ENCODE peak calls at places on chromosomes 13 and 19, in four cellular contexts. H is K562, A is GM12878, B is HL-60. X is an unnamed sample.

GRCh38 chr19:9785367-9786331 is 17.1 kb upstream of the ZNF846 start:
- DNase-seq in H (peak; percentile 96), A (peak; percentile 67), B (peak; percentile 60), X (peak; percentile 85)

GRCh38 chr19:50739132-50739746 is 16.1 kb downstream of the CLEC11A start:
- DNase-seq in H (no peak), A (no peak), B (no peak), X (no peak)

GRCh38 chr13:53200498-53201453 is 172.2 kb downstream of the OLFM4 start:
- DNase-seq in H (no peak), A (no peak), B (no peak), X (no peak)

GRCh38 chr19:44876930-44877530 is 14.0 kb upstream of the TOMM40 start:
- DNase-seq in H (no peak), A (no peak), B (peak; percentile 67), X (no peak)

GRCh38 chr13:31119966-31120733 is 41.6 kb downstream of the HSPH1 start:
- DNase-seq in H (no peak), A (no peak), B (no peak), X (no peak)

GRCh38 chr13:51556740-51557139 is 27.5 kb upstream of the WDFY2 start:
- DNase-seq in H (no peak), A (no peak), B (no peak), X (no peak)

GRCh38 chr19:10238172-10238783 is 7.1 kb upstream of the S1PR2 start:
- DNase-seq in H (no peak), A (no peak), B (peak; percentile 30), X (no peak)

GRCh38 chr19:56403764-56404704 is at the start of gene ZNF583:
- DNase-seq in H (peak; percentile 96), A (peak; percentile 60), B (peak; percentile 89), X (peak; percentile 88)

GRCh38 chr19:5489511-5489910 is 34.3 kb downstream of the ZNRF4 start:
- DNase-seq in H (no peak), A (no peak), B (no peak), X (no peak)

GRCh38 chr19:28208745-28209144 is 1004.2 kb downstream of the UQCRFS1 start:
- DNase-seq in H (no peak), A (no peak), B (peak; percentile 9), X (no peak)

GRCh38 chr19:5588441-5588840 is 20.7 kb upstream of the TINCR start:
- DNase-seq in H (no peak), A (no peak), B (no peak), X (no peak)

GRCh38 chr13:28607187-28607955 is 51.6 kb upstream of the POMP start:
- DNase-seq in H (no peak), A (peak; percentile 12), B (no peak), X (no peak)

GRCh38 chr13:75181906-75182305 is 300.1 kb downstream of the TBC1D4 start:
- DNase-seq in H (no peak), A (no peak), B (no peak), X (no peak)

GRCh38 chr19:11279505-11280236 is 16.3 kb upstream of the TSPAN16 start:
- DNase-seq in H (no peak), A (peak; percentile 86), B (peak; percentile 85), X (no peak)

GRCh38 chr13:28250542-28250941 is 112.2 kb downstream of the PAN3 start:
- DNase-seq in H (no peak), A (no peak), B (no peak), X (no peak)

GRCh38 chr13:93882086-93882651 is 597.3 kb downstream of the DCT start:
- DNase-seq in H (no peak), A (no peak), B (no peak), X (no peak)

GRCh38 chr19:40612831-40613668 is 11.9 kb downstream of the LTBP4 start:
- DNase-seq in H (peak; percentile 89), A (no peak), B (no peak), X (no peak)

GRCh38 chr13:105442941-105443340 is 1092.5 kb downstream of the EFNB2 start:
- DNase-seq in H (no peak), A (no peak), B (no peak), X (no peak)

GRCh38 chr19:35045667-35046300 is 4.3 kb downstream of the HPN start:
- DNase-seq in H (peak; percentile 52), A (peak; percentile 16), B (peak; percentile 77), X (peak; percentile 83)

GRCh38 chr19:33290956-33291622 is 11.2 kb downstream of the CEBPA start:
- DNase-seq in H (no peak), A (no peak), B (no peak), X (no peak)

GRCh38 chr19:12617646-12618045 is 6.9 kb downstream of the ZNF791 start:
- DNase-seq in H (no peak), A (no peak), B (no peak), X (no peak)
- TF ChIP-seq SPI1 in H (no peak), A (no peak), B (no peak), X (no peak)

DNA sequence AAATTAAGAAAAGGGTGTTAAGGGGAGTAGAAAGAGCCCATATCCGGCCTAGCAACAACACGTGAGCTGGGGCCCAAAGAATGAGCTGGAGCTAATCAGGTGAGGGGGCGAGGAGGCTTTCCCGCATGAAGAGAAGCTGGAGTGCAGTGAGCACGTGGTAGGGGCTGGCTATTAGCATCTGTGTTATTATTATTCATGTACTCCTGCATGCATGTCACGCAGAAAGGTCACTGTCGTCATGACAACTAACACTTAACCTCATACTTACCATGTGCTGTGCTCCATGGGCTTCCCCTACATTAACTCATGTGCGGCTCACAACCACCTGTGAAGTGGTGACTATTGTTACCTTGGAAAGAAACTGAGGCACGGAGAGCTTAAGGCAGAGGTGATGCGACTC is 227.6 kb upstream of the UBL3 start:
- DNase-seq in H (no peak), A (no peak), B (no peak), X (no peak)
- TF ChIP-seq SPI1 in H (no peak), A (no peak), B (no peak), X (no peak)

GRCh38 chr13:19052931-19053330 is 128.7 kb downstream of the TUBA3C start:
- DNase-seq in H (no peak), A (no peak), B (no peak), X (no peak)
- TF ChIP-seq SPI1 in H (no peak), A (no peak), B (no peak), X (no peak)

GRCh38 chr19:17871878-17872250 is at the start of gene SLC5A5:
- DNase-seq in H (no peak), A (no peak), B (no peak), X (no peak)

GRCh38 chr19:17874423-17875135 is 2.8 kb downstream of the SLC5A5 start:
- DNase-seq in H (no peak), A (no peak), B (no peak), X (no peak)

GRCh38 chr19:17873661-17874422 is 2.1 kb downstream of the SLC5A5 start:
- DNase-seq in H (peak; percentile 98), A (no peak), B (no peak), X (peak; percentile 90)

GRCh38 chr19:17871032-17871877 is 490 bp upstream of the SLC5A5 start:
- DNase-seq in H (no peak), A (no peak), B (no peak), X (no peak)

DNA sequence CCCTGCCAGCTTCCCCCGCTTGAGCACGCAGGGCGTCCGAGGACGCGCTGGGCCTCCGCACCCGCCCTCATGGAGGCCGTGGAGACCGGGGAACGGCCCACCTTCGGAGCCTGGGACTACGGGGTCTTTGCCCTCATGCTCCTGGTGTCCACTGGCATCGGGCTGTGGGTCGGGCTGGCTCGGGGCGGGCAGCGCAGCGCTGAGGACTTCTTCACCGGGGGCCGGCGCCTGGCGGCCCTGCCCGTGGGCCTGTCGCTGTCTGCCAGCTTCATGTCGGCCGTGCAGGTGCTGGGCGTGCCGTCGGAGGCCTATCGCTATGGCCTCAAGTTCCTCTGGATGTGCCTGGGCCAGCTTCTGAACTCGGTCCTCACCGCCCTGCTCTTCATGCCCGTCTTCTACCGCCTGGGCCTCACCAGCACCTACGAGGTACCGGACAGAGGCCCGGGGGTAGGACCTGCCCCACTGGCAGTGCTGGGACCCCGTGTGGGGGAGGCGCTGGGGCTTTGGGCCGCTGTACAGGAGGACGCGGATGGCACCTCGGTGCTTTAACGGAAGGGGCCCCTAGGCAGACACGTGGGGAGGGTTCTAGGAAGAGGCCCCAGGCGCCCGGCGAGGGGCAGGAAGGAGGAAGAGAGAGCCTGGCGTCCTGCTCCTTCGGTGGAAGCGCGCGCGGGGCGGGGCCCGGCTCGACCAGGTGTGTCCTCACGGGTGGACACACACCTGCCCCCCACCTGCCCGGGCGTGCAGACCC is 681 bp downstream of the SLC5A5 start:
- DNase-seq in H (no peak), A (no peak), B (no peak), X (no peak)
- TF ChIP-seq SPI1 in H (no peak), A (no peak), B (no peak), X (no peak)

GRCh38 chr13:73894995-73895571 is 239.1 kb downstream of the KLF12 start:
- DNase-seq in H (no peak), A (no peak), B (no peak), X (no peak)

GRCh38 chr13:73901324-73902068 is 232.7 kb downstream of the KLF12 start:
- DNase-seq in H (no peak), A (no peak), B (no peak), X (no peak)

GRCh38 chr13:73898899-73899298 is 235.3 kb downstream of the KLF12 start:
- DNase-seq in H (no peak), A (no peak), B (no peak), X (no peak)

GRCh38 chr13:73900591-73900990 is 233.6 kb downstream of the KLF12 start:
- DNase-seq in H (no peak), A (no peak), B (no peak), X (no peak)

DNA sequence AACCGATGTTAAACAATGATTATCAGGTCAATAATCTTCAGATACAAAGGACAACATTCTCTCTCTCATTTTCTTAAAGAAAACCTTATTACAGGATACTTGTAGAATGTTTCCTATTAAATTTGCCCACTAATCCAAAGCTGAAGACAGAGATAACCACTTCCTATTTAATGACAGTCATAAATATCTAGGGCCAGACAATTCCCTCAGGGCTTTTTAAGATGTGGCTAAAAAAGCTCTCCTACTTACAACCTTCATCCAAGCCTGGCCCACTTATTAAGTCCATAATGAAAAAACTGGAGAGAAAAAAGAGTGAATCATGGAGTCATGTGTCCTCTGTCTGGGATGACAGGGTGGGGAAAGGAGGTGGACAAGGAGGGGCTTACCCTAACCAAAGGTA is 235.9 kb downstream of the KLF12 start:
- DNase-seq in H (no peak), A (no peak), B (no peak), X (no peak)
- TF ChIP-seq SPI1 in H (no peak), A (no peak), B (no peak), X (no peak)

GRCh38 chr13:21175656-21176194 is 627 bp downstream of the SKA3 start:
- DNase-seq in H (no peak), A (no peak), B (no peak), X (no peak)
- TF ChIP-seq SPI1 in H (no peak), A (no peak), B (no peak), X (no peak)

DNA sequence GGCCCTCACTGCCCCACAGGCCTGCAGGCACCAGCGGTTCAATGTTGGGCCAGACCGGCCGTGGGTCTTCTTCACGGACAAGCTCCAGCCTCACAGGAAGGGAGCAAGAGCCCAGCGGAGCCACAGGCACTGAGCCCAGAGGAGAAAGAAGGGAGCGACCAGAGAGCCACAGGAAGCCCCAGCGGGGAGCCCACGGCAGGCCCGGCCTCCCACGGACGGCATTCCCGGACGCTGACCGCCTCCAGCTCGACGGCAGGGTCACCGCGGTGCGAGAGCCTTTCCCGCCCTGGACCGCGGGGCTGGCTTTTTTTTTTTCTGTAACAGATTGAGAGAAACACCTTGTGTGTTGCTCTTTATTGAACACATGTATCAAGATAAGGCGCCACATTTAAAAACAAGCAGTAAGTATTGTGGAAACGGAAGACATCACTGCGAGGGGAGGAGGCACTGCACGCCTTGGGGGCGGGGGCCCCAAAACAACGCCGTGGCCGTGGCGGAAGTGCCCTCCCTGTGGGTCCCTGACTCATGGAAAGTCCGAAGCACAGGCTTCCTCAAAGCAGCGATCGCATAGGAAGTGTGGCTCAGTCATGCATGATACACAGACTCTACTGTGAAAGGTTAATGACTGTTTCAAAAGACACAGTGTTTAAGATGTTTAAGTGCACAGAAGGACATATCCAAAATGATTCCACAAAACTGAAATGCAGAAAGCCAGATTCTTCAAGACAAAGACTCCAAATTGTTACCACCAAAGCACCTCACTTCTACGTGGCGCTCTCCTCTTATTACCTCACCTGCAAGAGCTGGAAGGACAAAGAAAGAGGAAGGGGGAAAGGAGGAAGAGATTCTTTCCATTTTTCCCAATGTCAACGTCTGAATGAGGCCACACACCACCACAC is 3.5 kb downstream of the RASA3 start:
- DNase-seq in H (peak; percentile 58), A (peak; percentile 81), B (peak; percentile 98), X (peak; percentile 93)
- TF ChIP-seq SPI1 in H (peak; percentile 84), A (peak; percentile 72), B (peak; percentile 85), X (peak; percentile 75)

X was measured in GM12891.